ENCODE peak calls at places on chromosomes 5 and 9, in five cellular contexts. O is fibroblast of gingiva; A is SK-N-DZ; G is A673; X is CD4-positive, CD25-positive, alpha-beta regulatory T cell. P is an unnamed sample.

GRCh38 chr5:39270172-39270848 is 50.9 kb upstream of the FYB1 start:
- DNase-seq in O (no peak), A (no peak), G (no peak), X (no peak), P (no peak)

GRCh38 chr5:55821731-55822512 is 29.2 kb upstream of the IL31RA start:
- DNase-seq in O (no peak), A (no peak), G (no peak), X (no peak), P (no peak)

GRCh38 chr9:38708759-38709158 is 11.2 kb downstream of the FAM240B start:
- DNase-seq in O (no peak), A (peak; percentile 50), G (no peak), X (no peak), P (no peak)

GRCh38 chr5:142982821-142983200 is 212.6 kb downstream of the ARHGAP26 start:
- DNase-seq in O (no peak), A (no peak), G (no peak), X (no peak), P (peak; percentile 52)

GRCh38 chr9:71863652-71864051 is 47.3 kb downstream of the ABHD17B start:
- DNase-seq in O (peak; percentile 71), A (no peak), G (no peak), X (no peak), P (no peak)

GRCh38 chr5:137735531-137736284 is at the start of gene KLHL3:
- DNase-seq in O (peak; percentile 22), A (peak; percentile 81), G (no peak), X (peak; percentile 66), P (peak; percentile 72)

GRCh38 chr9:75389096-75389495 is 300.8 kb downstream of the OSTF1 start:
- DNase-seq in O (peak; percentile 63), A (no peak), G (no peak), X (no peak), P (no peak)

GRCh38 chr5:177232358-177232757 is 71.2 kb downstream of the RAB24 start:
- DNase-seq in O (no peak), A (no peak), G (peak; percentile 13), X (no peak), P (no peak)

GRCh38 chr9:131733601-131734061 is 6.2 kb downstream of the RAPGEF1 start:
- DNase-seq in O (peak; percentile 92), A (peak; percentile 52), G (peak; percentile 84), X (peak; percentile 43), P (peak; percentile 59)

GRCh38 chr5:68484307-68485068 is 268.9 kb downstream of the PIK3R1 start:
- DNase-seq in O (peak; percentile 93), A (no peak), G (no peak), X (no peak), P (no peak)

GRCh38 chr5:180785794-180786221 is 16.8 kb downstream of the MGAT1 start:
- DNase-seq in O (peak; percentile 89), A (no peak), G (peak; percentile 7), X (no peak), P (peak; percentile 28)

GRCh38 chr9:708556-709432 is 132.7 kb upstream of the DMRT1 start:
- DNase-seq in O (no peak), A (no peak), G (no peak), X (peak; percentile 2), P (no peak)

GRCh38 chr9:71608021-71608420 is 160.3 kb downstream of the CEMIP2 start:
- DNase-seq in O (no peak), A (no peak), G (no peak), X (no peak), P (no peak)

GRCh38 chr5:133749331-133749985 is 137.1 kb upstream of the FSTL4 start:
- DNase-seq in O (no peak), A (no peak), G (no peak), X (no peak), P (no peak)

GRCh38 chr9:109730228-109730627 is 49.8 kb upstream of the PALM2AKAP2 start:
- DNase-seq in O (no peak), A (no peak), G (peak; percentile 10), X (no peak), P (no peak)

P was measured in HT-29.